ENCODE peak calls at places on chromosomes 2 and 18, in five cellular contexts. S is fibroblast of lung, Y is heart left ventricle, V is HuH-7.5, O is PC-3. Q is an unnamed sample.
A peak's percentile ranks its signal among the peaks of the same experiment; 100 is the strongest.

GRCh38 chr2:88852753-88853402 is 161.4 kb downstream of the RPIA start:
- DNase-seq in S (no peak), O (no peak), V (no peak), Y (no peak), Q (no peak)

GRCh38 chr18:62485684-62486083 is 37.1 kb upstream of the ZCCHC2 start:
- DNase-seq in V (no peak), Y (no peak), O (peak; percentile 94), S (peak; percentile 87), Q (no peak)

GRCh38 chr18:23243178-23243577 is 107.9 kb downstream of the CABLES1 start:
- DNase-seq in O (no peak), Y (no peak), V (no peak), S (no peak), Q (peak; percentile 90)

GRCh38 chr18:42446195-42446594 is 491.2 kb downstream of the PIK3C3 start:
- DNase-seq in V (peak; percentile 9), Y (no peak), O (no peak), S (peak; percentile 98), Q (no peak)

GRCh38 chr18:10841203-10841602 is 308.2 kb downstream of the PIEZO2 start:
- DNase-seq in V (no peak), O (no peak), S (no peak), Y (no peak), Q (no peak)

GRCh38 chr2:47265751-47266231 is 110.7 kb upstream of the STPG4 start:
- DNase-seq in Y (no peak), O (peak; percentile 50), S (peak; percentile 51), V (no peak), Q (no peak)

GRCh38 chr2:157684940-157685466 is 56.3 kb upstream of the ACVR1C start:
- DNase-seq in Y (no peak), S (peak; percentile 41), V (no peak), O (no peak), Q (no peak)

GRCh38 chr2:109166811-109167210 is 37.8 kb downstream of the SH3RF3 start:
- DNase-seq in Y (no peak), V (no peak), O (no peak), S (no peak), Q (no peak)

GRCh38 chr2:170715932-170716777 is 1.0 kb downstream of the SP5 start:
- DNase-seq in S (no peak), V (no peak), Y (no peak), O (no peak), Q (no peak)